ENCODE peak calls at places on chromosomes 3 and 15, in ten cellular contexts. M is prostate gland; L is esophagus squamous epithelium; N is tibial artery; S is right atrium auricular region; B is OCI-LY7; K is CD8-positive, alpha-beta T cell; R is AG04450; U is pancreas; J is psoas muscle. Y is an unnamed sample. For H3K9me3, the result is how much of the 10 kb centered on the place peaks cover.

GRCh38 chr15:62758126-62758951 is 284.2 kb upstream of the TPM1 start:
- DNase-seq in M (no peak), L (no peak), N (peak), S (peak), B (no peak), K (no peak), R (no peak), U (no peak), J (peak), Y (no peak)

GRCh38 chr3:178078933-178079332 is 457.3 kb upstream of the KCNMB2 start:
- DNase-seq in M (no peak), L (no peak), N (no peak), S (no peak), B (no peak), K (no peak), R (no peak), U (no peak), J (no peak), Y (no peak)

GRCh38 chr3:138043266-138044029 is 33.5 kb downstream of the CLDN18 start:
- DNase-seq in M (no peak), L (no peak), N (no peak), S (no peak), B (no peak), K (no peak), R (peak), U (no peak), J (no peak), Y (no peak)

GRCh38 chr3:25657293-25657692 is 7.4 kb downstream of the TOP2B start:
- DNase-seq in M (no peak), L (no peak), N (no peak), S (no peak), B (no peak), K (no peak), R (no peak), U (no peak), J (no peak), Y (no peak)

GRCh38 chr3:43181202-43181910 is 75.5 kb upstream of the POMGNT2 start:
- DNase-seq in M (no peak), L (no peak), N (no peak), S (no peak), B (no peak), K (peak), R (no peak), U (no peak), J (no peak), Y (peak)

GRCh38 chr3:44825264-44825925 is 36.3 kb upstream of the TMEM42 start:
- DNase-seq in M (no peak), L (no peak), N (no peak), S (no peak), B (no peak), K (no peak), R (peak), U (no peak), J (no peak), Y (no peak)

GRCh38 chr15:52709172-52709979 is 30.2 kb upstream of the ATOSA start:
- DNase-seq in M (no peak), L (no peak), N (no peak), S (no peak), B (peak), K (no peak), R (no peak), U (peak), J (no peak), Y (peak)

GRCh38 chr3:66544619-66545429 is 44.0 kb upstream of the LRIG1 start:
- DNase-seq in M (no peak), L (no peak), N (no peak), S (no peak), B (no peak), K (no peak), R (no peak), U (no peak), J (no peak), Y (no peak)

GRCh38 chr3:150775001-150775599 is 12.1 kb upstream of the SIAH2 start:
- DNase-seq in M (no peak), L (no peak), N (no peak), S (no peak), B (no peak), K (no peak), R (peak), U (no peak), J (no peak), Y (no peak)

GRCh38 chr3:44771424-44772098 is 10.0 kb downstream of the KIF15 start:
- DNase-seq in M (no peak), L (no peak), N (no peak), S (no peak), B (no peak), K (no peak), R (no peak), U (no peak), J (no peak), Y (no peak)

GRCh38 chr15:75161788-75162414 is 39.8 kb upstream of the C15orf39 start:
- DNase-seq in M (no peak), L (no peak), N (no peak), S (peak), B (no peak), K (no peak), R (no peak), U (no peak), J (peak), Y (no peak)

GRCh38 chr15:100897201-100897872 is 17.7 kb downstream of the ALDH1A3 start:
- DNase-seq in M (no peak), L (no peak), N (no peak), S (no peak), B (no peak), K (no peak), R (no peak), U (no peak), J (no peak), Y (no peak)

GRCh38 chr3:58099850-58100249 is 91.6 kb downstream of the FLNB start:
- DNase-seq in M (no peak), L (no peak), N (no peak), S (no peak), B (no peak), K (no peak), R (no peak), U (no peak), J (no peak), Y (no peak)

GRCh38 chr3:195060531-195061385 is 210.2 kb downstream of the XXYLT1 start:
- DNase-seq in M (no peak), L (no peak), N (no peak), S (no peak), B (no peak), K (no peak), R (no peak), U (no peak), J (no peak), Y (no peak)

GRCh38 chr3:37925157-37925556 is 63.5 kb downstream of the CTDSPL start:
- DNase-seq in M (no peak), L (no peak), N (no peak), S (no peak), B (no peak), K (no peak), R (no peak), U (no peak), J (no peak), Y (no peak)

GRCh38 chr3:124360626-124361025 is 368.7 kb upstream of the ROPN1 start:
- DNase-seq in M (no peak), L (no peak), N (no peak), S (no peak), B (no peak), K (no peak), R (no peak), U (no peak), J (no peak), Y (no peak)

GRCh38 chr3:197353867-197354180 is 55.4 kb upstream of the DLG1 start:
- DNase-seq in M (no peak), L (no peak), N (no peak), S (no peak), B (no peak), K (no peak), R (no peak), U (no peak), J (no peak), Y (no peak)

GRCh38 chr15:101549647-101550046 is 60.1 kb upstream of the PCSK6 start:
- DNase-seq in M (no peak), L (no peak), N (no peak), S (no peak), B (no peak), K (no peak), R (no peak), U (no peak), J (no peak), Y (no peak)

GRCh38 chr3:81816473-81817260 is 55.2 kb upstream of the GBE1 start:
- DNase-seq in M (no peak), L (no peak), N (no peak), S (no peak), B (no peak), K (no peak), R (no peak), U (no peak), J (no peak), Y (no peak)

GRCh38 chr3:35761311-35761710 is 122.0 kb downstream of the ARPP21 start:
- DNase-seq in M (no peak), L (no peak), N (no peak), S (no peak), B (no peak), K (no peak), R (no peak), U (no peak), J (no peak), Y (no peak)

GRCh38 chr3:16063603-16064002 is 110.9 kb upstream of the GALNT15 start:
- DNase-seq in M (no peak), L (no peak), N (no peak), S (no peak), B (no peak), K (no peak), R (no peak), U (no peak), J (no peak), Y (no peak)

GRCh38 chr3:113890256-113890900 is 51.8 kb downstream of the GRAMD1C start:
- DNase-seq in M (no peak), L (no peak), N (no peak), S (no peak), B (no peak), K (no peak), R (no peak), U (no peak), J (no peak), Y (peak)

GRCh38 chr3:110576962-110577361 is 494.7 kb upstream of the NECTIN3 start:
- DNase-seq in M (no peak), L (no peak), N (no peak), S (no peak), B (no peak), K (no peak), R (peak), U (no peak), J (no peak), Y (no peak)

GRCh38 chr3:114899186-114899931 is 247.7 kb downstream of the ZBTB20 start:
- DNase-seq in M (peak), L (no peak), N (no peak), S (no peak), B (no peak), K (no peak), R (no peak), U (peak), J (no peak), Y (peak)

GRCh38 chr3:109137766-109138165 is 1.2 kb downstream of the C3orf85 start:
- DNase-seq in M (no peak), L (no peak), N (no peak), S (no peak), B (no peak), K (no peak), R (no peak), U (no peak), J (no peak), Y (no peak)
- TF ChIP-seq CTCF in M (no peak), L (no peak), N (no peak), S (no peak), B (no peak), K (no peak), R (no peak), U (no peak), J (no peak), Y (no peak)

GRCh38 chr15:42253300-42253699 is 19.7 kb upstream of the GANC start:
- DNase-seq in M (no peak), L (no peak), N (no peak), S (no peak), B (no peak), K (no peak), R (no peak), U (no peak), J (no peak), Y (no peak)
- H3K9me3 ChIP-seq in M (under half), L (under half), N (under half), S (under half), B (under half), K (under half), R (under half), U (under half), J (under half), Y (under half)

GRCh38 chr3:184568591-184568917 is 7.0 kb downstream of the EPHB3 start:
- DNase-seq in M (no peak), L (no peak), N (no peak), S (no peak), B (no peak), K (no peak), R (no peak), U (no peak), J (no peak), Y (no peak)

GRCh38 chr3:184568918-184569829 is 7.6 kb downstream of the EPHB3 start:
- DNase-seq in M (peak), L (peak), N (peak), S (peak), B (no peak), K (no peak), R (peak), U (peak), J (peak), Y (peak)

GRCh38 chr3:184566441-184567414 is 5.1 kb downstream of the EPHB3 start:
- DNase-seq in M (peak), L (no peak), N (no peak), S (no peak), B (no peak), K (no peak), R (no peak), U (peak), J (no peak), Y (peak)

GRCh38 chr3:184570035-184570434 is 8.4 kb downstream of the EPHB3 start:
- DNase-seq in M (no peak), L (no peak), N (no peak), S (no peak), B (no peak), K (no peak), R (no peak), U (no peak), J (no peak), Y (no peak)

GRCh38 chr3:184567924-184568590 is 6.5 kb downstream of the EPHB3 start:
- DNase-seq in M (no peak), L (no peak), N (no peak), S (no peak), B (no peak), K (no peak), R (no peak), U (no peak), J (no peak), Y (no peak)
- H3K4me3 ChIP-seq in M (peak), L (peak), N (peak), S (peak), B (no peak), K (no peak), R (peak), U (no peak), J (peak), Y (peak)

GRCh38 chr3:80334534-80334933 is 566.7 kb upstream of the ROBO1 start:
- DNase-seq in M (no peak), L (no peak), N (no peak), S (no peak), B (no peak), K (no peak), R (no peak), U (no peak), J (no peak), Y (no peak)
- TF ChIP-seq CTCF in M (no peak), L (no peak), N (no peak), S (no peak), B (no peak), K (no peak), R (no peak), U (no peak), J (no peak), Y (no peak)

GRCh38 chr3:775178-775885 is 317.5 kb upstream of the CNTN6 start:
- DNase-seq in M (no peak), L (no peak), N (no peak), S (no peak), B (no peak), K (no peak), R (no peak), U (no peak), J (no peak), Y (no peak)
- H3K9me3 ChIP-seq in M (under half), L (under half), N (under half), S (under half), B (under half), K (under half), R (under half), U (under half), J (under half), Y (under half)

DNA sequence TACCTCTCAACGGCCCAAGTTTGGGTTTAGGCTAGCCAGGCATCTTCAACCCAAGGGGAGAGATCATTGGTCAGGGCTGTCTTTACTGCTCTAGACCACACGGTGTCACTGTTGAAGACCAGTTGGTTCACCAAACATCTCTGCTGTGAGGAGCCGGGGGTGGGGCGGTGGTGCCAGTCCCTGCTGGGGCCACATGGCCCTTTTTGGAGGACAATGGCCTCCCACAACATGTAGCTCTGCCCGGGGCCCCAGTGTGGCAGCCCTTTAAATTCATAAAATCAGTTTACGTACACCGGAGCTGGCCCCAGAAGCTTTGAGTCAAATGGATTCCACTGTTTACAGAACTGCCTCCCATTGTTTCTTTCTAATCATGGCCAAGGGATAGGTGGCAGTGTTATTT is 19.1 kb upstream of the TM4SF18 start:
- DNase-seq in M (peak), L (no peak), N (peak), S (no peak), B (peak), K (no peak), R (no peak), U (peak), J (peak), Y (peak)
- H3K4me3 ChIP-seq in M (no peak), L (no peak), N (no peak), S (no peak), B (no peak), K (no peak), R (no peak), U (no peak), J (no peak), Y (no peak)

Y was measured in colonic mucosa.